ENCODE peak calls at places on chromosomes 2 and 18, in nine cellular contexts. One of them, this sample, is unnamed.

GRCh38 chr2:238174701-238175100 is 15.9 kb downstream of the ERFE start:
- DNase-seq in AG10803: no peak
- DNase-seq in tibial nerve: no peak
- DNase-seq in pancreas: no peak
- DNase-seq in upper lobe of left lung: no peak
- DNase-seq in GM23338: no peak
- DNase-seq in A549: no peak
- DNase-seq in Peyer's patch: no peak
- DNase-seq in fibroblast of the aortic adventitia: no peak
- DNase-seq in this sample: no peak

GRCh38 chr2:164675027-164675426 is 53.7 kb upstream of the GRB14 start:
- DNase-seq in upper lobe of left lung: no peak
- DNase-seq in AG10803: peak
- DNase-seq in A549: no peak
- DNase-seq in pancreas: no peak
- DNase-seq in fibroblast of the aortic adventitia: no peak
- DNase-seq in GM23338: no peak
- DNase-seq in Peyer's patch: no peak
- DNase-seq in tibial nerve: no peak
- DNase-seq in this sample: no peak

GRCh38 chr18:76479351-76480238 is 15.4 kb downstream of the ZNF516 start:
- DNase-seq in tibial nerve: no peak
- DNase-seq in Peyer's patch: no peak
- DNase-seq in AG10803: no peak
- DNase-seq in A549: no peak
- DNase-seq in fibroblast of the aortic adventitia: no peak
- DNase-seq in pancreas: no peak
- DNase-seq in GM23338: no peak
- DNase-seq in upper lobe of left lung: peak
- DNase-seq in this sample: no peak

GRCh38 chr2:168607992-168608391 is 151.9 kb downstream of the CERS6 start:
- DNase-seq in pancreas: no peak
- DNase-seq in Peyer's patch: no peak
- DNase-seq in GM23338: no peak
- DNase-seq in upper lobe of left lung: no peak
- DNase-seq in fibroblast of the aortic adventitia: peak
- DNase-seq in tibial nerve: no peak
- DNase-seq in AG10803: peak
- DNase-seq in A549: no peak
- DNase-seq in this sample: no peak

GRCh38 chr2:109287413-109287812 is 158.4 kb downstream of the SH3RF3 start:
- DNase-seq in GM23338: no peak
- DNase-seq in pancreas: no peak
- DNase-seq in Peyer's patch: no peak
- DNase-seq in fibroblast of the aortic adventitia: no peak
- DNase-seq in upper lobe of left lung: no peak
- DNase-seq in tibial nerve: no peak
- DNase-seq in AG10803: no peak
- DNase-seq in A549: no peak
- DNase-seq in this sample: no peak

GRCh38 chr2:148720501-148720998 is 76.0 kb downstream of the EPC2 start:
- DNase-seq in fibroblast of the aortic adventitia: peak
- DNase-seq in upper lobe of left lung: no peak
- DNase-seq in tibial nerve: peak
- DNase-seq in A549: no peak
- DNase-seq in pancreas: peak
- DNase-seq in GM23338: peak
- DNase-seq in AG10803: peak
- DNase-seq in Peyer's patch: no peak
- DNase-seq in this sample: peak

GRCh38 chr2:239253264-239253663 is 147.6 kb downstream of the HDAC4 start:
- DNase-seq in tibial nerve: no peak
- DNase-seq in pancreas: no peak
- DNase-seq in GM23338: no peak
- DNase-seq in fibroblast of the aortic adventitia: no peak
- DNase-seq in A549: no peak
- DNase-seq in AG10803: no peak
- DNase-seq in upper lobe of left lung: no peak
- DNase-seq in Peyer's patch: peak
- DNase-seq in this sample: no peak

GRCh38 chr2:211396815-211397214 is 840.4 kb downstream of the CPS1 start:
- DNase-seq in upper lobe of left lung: no peak
- DNase-seq in A549: no peak
- DNase-seq in tibial nerve: no peak
- DNase-seq in AG10803: no peak
- DNase-seq in GM23338: no peak
- DNase-seq in pancreas: no peak
- DNase-seq in fibroblast of the aortic adventitia: no peak
- DNase-seq in Peyer's patch: no peak
- DNase-seq in this sample: no peak

GRCh38 chr2:179377296-179377695 is 112.7 kb upstream of the SESTD1 start:
- DNase-seq in Peyer's patch: no peak
- DNase-seq in upper lobe of left lung: no peak
- DNase-seq in A549: no peak
- DNase-seq in pancreas: no peak
- DNase-seq in tibial nerve: no peak
- DNase-seq in AG10803: peak
- DNase-seq in fibroblast of the aortic adventitia: peak
- DNase-seq in GM23338: no peak
- DNase-seq in this sample: no peak

GRCh38 chr2:20516646-20517341 is 69.9 kb downstream of the RHOB start:
- DNase-seq in upper lobe of left lung: no peak
- DNase-seq in Peyer's patch: no peak
- DNase-seq in A549: no peak
- DNase-seq in fibroblast of the aortic adventitia: peak
- DNase-seq in pancreas: no peak
- DNase-seq in GM23338: no peak
- DNase-seq in tibial nerve: peak
- DNase-seq in AG10803: peak
- DNase-seq in this sample: no peak

GRCh38 chr2:199195893-199196502 is 261.7 kb downstream of the SATB2 start:
- DNase-seq in AG10803: no peak
- DNase-seq in pancreas: no peak
- DNase-seq in Peyer's patch: no peak
- DNase-seq in GM23338: no peak
- DNase-seq in tibial nerve: no peak
- DNase-seq in A549: no peak
- DNase-seq in upper lobe of left lung: no peak
- DNase-seq in fibroblast of the aortic adventitia: no peak
- DNase-seq in this sample: no peak

GRCh38 chr2:225020157-225020864 is 22.0 kb downstream of the DOCK10 start:
- DNase-seq in A549: no peak
- DNase-seq in pancreas: no peak
- DNase-seq in AG10803: peak
- DNase-seq in GM23338: no peak
- DNase-seq in fibroblast of the aortic adventitia: no peak
- DNase-seq in tibial nerve: no peak
- DNase-seq in Peyer's patch: no peak
- DNase-seq in upper lobe of left lung: no peak
- DNase-seq in this sample: no peak

GRCh38 chr2:3522851-3523481 is 3.6 kb upstream of the ADI1 start:
- DNase-seq in tibial nerve: no peak
- DNase-seq in pancreas: no peak
- DNase-seq in Peyer's patch: no peak
- DNase-seq in A549: no peak
- DNase-seq in GM23338: no peak
- DNase-seq in fibroblast of the aortic adventitia: peak
- DNase-seq in upper lobe of left lung: no peak
- DNase-seq in AG10803: peak
- DNase-seq in this sample: no peak

GRCh38 chr2:128306081-128306930 is 12.4 kb downstream of the HS6ST1 start:
- DNase-seq in GM23338: peak
- DNase-seq in AG10803: peak
- DNase-seq in tibial nerve: peak
- DNase-seq in fibroblast of the aortic adventitia: peak
- DNase-seq in upper lobe of left lung: no peak
- DNase-seq in Peyer's patch: peak
- DNase-seq in pancreas: peak
- DNase-seq in A549: peak
- DNase-seq in this sample: peak
- TF ChIP-seq CTCF in GM23338: no peak
- TF ChIP-seq CTCF in AG10803: peak
- TF ChIP-seq CTCF in tibial nerve: peak
- TF ChIP-seq CTCF in fibroblast of the aortic adventitia: peak
- TF ChIP-seq CTCF in upper lobe of left lung: peak
- TF ChIP-seq CTCF in Peyer's patch: no peak
- TF ChIP-seq CTCF in pancreas: no peak
- TF ChIP-seq CTCF in A549: peak
- TF ChIP-seq CTCF in this sample: peak

DNA sequence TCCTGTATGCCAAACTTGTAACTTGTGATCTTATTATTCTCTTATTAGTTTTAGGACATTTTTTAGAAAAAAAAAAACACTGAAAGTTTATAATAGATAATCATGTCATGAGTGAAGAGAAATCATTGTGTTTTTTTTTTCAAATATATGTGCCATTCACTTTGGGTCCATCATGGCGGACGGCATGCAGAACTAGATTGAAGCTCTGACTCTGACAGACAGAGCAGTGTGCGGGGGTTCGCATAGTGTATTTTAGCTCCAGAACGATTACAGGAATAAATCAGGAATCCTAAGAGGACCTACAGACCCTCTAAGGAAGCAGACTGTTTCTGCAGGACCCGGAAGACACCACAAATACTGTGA is 484.4 kb upstream of the REG3G start:
- DNase-seq in fibroblast of the aortic adventitia: no peak
- DNase-seq in pancreas: no peak
- DNase-seq in A549: no peak
- DNase-seq in tibial nerve: no peak
- DNase-seq in GM23338: no peak
- DNase-seq in AG10803: no peak
- DNase-seq in Peyer's patch: no peak
- DNase-seq in upper lobe of left lung: no peak
- DNase-seq in this sample: no peak
- H3K4me3 ChIP-seq in fibroblast of the aortic adventitia: no peak
- H3K4me3 ChIP-seq in pancreas: no peak
- H3K4me3 ChIP-seq in A549: no peak
- H3K4me3 ChIP-seq in tibial nerve: no peak
- H3K4me3 ChIP-seq in GM23338: no peak
- H3K4me3 ChIP-seq in AG10803: no peak
- H3K4me3 ChIP-seq in Peyer's patch: no peak
- H3K4me3 ChIP-seq in upper lobe of left lung: no peak
- H3K4me3 ChIP-seq in this sample: no peak

DNA sequence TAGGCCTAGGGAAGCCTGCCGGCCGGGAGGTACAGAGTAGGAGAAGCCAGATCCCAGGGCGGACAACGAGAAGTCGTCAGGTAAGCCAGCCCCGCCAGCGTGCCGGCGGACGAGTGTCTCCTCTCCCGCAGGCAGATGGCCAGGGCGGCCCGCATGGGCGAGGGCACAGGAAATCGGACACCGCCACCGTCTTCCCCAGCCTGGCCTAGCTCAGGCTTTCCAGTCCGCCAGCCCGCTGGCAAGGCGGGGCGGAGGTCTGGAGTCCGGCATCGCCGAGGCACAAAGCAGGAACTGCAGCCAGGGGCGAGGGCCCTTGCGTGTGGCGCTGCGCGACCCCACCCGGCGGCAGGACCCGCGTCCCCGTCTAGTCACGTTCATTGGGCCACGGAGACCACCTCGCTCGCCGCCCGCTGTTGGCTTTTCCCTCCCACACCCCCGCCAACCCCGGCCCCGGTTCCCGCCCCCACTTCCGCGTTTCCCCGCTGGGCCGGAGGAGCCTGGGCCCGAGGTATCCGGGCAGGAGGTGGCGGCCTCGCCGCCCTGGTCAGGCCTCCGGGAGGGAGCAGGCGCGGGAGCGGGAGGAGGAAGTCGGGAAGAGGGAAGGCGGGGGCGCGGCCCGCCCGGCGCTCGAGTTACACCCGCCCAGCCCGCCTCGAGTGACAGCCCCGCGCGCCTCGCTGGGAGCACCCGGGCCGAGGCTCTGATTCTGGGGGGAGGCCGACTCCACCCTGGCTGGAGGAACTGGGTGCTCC is at the start of gene GPD2:
- DNase-seq in GM23338: peak
- DNase-seq in Peyer's patch: peak
- DNase-seq in pancreas: peak
- DNase-seq in upper lobe of left lung: peak
- DNase-seq in tibial nerve: peak
- DNase-seq in fibroblast of the aortic adventitia: peak
- DNase-seq in A549: peak
- DNase-seq in AG10803: peak
- DNase-seq in this sample: no peak
- TF ChIP-seq CTCF in GM23338: no peak
- TF ChIP-seq CTCF in Peyer's patch: no peak
- TF ChIP-seq CTCF in pancreas: no peak
- TF ChIP-seq CTCF in upper lobe of left lung: no peak
- TF ChIP-seq CTCF in tibial nerve: peak
- TF ChIP-seq CTCF in fibroblast of the aortic adventitia: no peak
- TF ChIP-seq CTCF in A549: no peak
- TF ChIP-seq CTCF in AG10803: no peak
- TF ChIP-seq CTCF in this sample: no peak

DNA sequence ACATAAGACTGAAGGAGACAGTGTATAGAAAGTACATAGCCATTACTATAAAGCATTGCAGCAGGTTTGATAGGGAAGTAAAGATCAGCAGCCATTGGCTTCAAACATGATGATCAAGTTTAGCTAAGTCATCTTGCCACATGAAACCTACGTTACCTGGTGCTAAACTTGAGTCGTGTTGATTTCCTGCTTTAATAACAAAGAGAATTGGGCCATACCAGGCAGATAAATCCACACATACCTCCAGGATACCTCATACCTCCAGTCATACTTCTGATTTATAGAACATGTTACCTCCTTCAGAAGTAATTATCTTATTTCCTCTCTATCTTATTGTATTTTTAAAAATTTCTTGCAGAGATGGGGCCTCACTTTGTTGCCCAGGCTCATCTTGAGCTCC is 10.3 kb upstream of the KYNU start:
- DNase-seq in fibroblast of the aortic adventitia: peak
- DNase-seq in tibial nerve: no peak
- DNase-seq in AG10803: no peak
- DNase-seq in upper lobe of left lung: no peak
- DNase-seq in A549: no peak
- DNase-seq in GM23338: no peak
- DNase-seq in Peyer's patch: no peak
- DNase-seq in pancreas: no peak
- DNase-seq in this sample: no peak
- H3K4me3 ChIP-seq in fibroblast of the aortic adventitia: no peak
- H3K4me3 ChIP-seq in tibial nerve: no peak
- H3K4me3 ChIP-seq in AG10803: no peak
- H3K4me3 ChIP-seq in upper lobe of left lung: no peak
- H3K4me3 ChIP-seq in A549: no peak
- H3K4me3 ChIP-seq in GM23338: no peak
- H3K4me3 ChIP-seq in Peyer's patch: no peak
- H3K4me3 ChIP-seq in pancreas: no peak
- H3K4me3 ChIP-seq in this sample: no peak

DNA sequence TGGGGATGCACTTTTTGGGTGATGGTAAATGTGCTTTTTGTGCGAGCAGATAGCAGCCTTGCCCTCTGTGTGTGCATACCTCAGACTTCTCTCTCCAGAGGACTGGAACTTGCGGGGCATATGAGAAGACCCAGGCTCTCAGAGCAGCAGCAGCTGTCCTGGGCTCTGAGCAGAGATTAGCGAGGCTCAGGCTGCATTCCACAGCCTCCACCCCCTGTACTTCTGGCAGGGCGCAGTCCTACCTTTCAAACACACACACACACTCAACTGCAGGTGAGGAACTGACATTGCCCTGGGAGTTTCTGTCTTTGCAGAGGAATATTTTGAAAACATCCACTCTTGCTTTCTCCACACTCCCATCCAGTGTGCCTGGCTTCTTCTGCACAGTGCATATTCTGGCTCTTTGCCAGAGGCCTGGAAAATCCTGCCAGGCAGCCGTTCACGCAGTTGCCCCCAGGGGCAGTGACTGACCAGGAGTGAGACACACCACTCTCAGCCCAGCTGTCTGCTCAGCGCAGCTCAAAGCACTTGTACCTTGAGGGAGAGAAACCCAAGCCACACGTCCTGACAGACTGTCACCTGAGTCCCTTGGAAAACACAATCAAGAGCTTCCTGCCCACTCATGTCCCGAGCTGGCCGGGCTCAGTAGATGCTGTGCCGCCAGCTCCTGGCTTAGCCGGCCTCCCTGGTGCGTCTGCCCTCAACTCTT is 460.8 kb downstream of the RNF144A start:
- DNase-seq in pancreas: peak
- DNase-seq in AG10803: no peak
- DNase-seq in GM23338: peak
- DNase-seq in A549: peak
- DNase-seq in Peyer's patch: no peak
- DNase-seq in upper lobe of left lung: peak
- DNase-seq in fibroblast of the aortic adventitia: no peak
- DNase-seq in tibial nerve: no peak
- DNase-seq in this sample: no peak
- TF ChIP-seq CTCF in pancreas: peak
- TF ChIP-seq CTCF in AG10803: no peak
- TF ChIP-seq CTCF in GM23338: peak
- TF ChIP-seq CTCF in A549: no peak
- TF ChIP-seq CTCF in Peyer's patch: no peak
- TF ChIP-seq CTCF in upper lobe of left lung: no peak
- TF ChIP-seq CTCF in fibroblast of the aortic adventitia: no peak
- TF ChIP-seq CTCF in tibial nerve: no peak
- TF ChIP-seq CTCF in this sample: peak